ENCODE peak calls at places on chromosomes 6 and 20, in five cellular contexts. One of them, this sample, is unnamed.

GRCh38 chr6:161683400-161683799 is 409.5 kb upstream of the AGPAT4 start:
- DNase-seq in lower lobe of right lung: no peak
- DNase-seq in activated T-helper 1 cell treated with Interleukin-2 at 50 U/mL for 16 hours: no peak
- DNase-seq in foreskin melanocyte: no peak
- DNase-seq in amniotic epithelial cell: no peak
- DNase-seq in this sample: no peak

GRCh38 chr20:42097741-42098140 is 479.6 kb upstream of the CHD6 start:
- DNase-seq in activated T-helper 1 cell treated with Interleukin-2 at 50 U/mL for 16 hours: no peak
- DNase-seq in amniotic epithelial cell: no peak
- DNase-seq in foreskin melanocyte: no peak
- DNase-seq in lower lobe of right lung: no peak
- DNase-seq in this sample: no peak

GRCh38 chr20:53757472-53757913 is 163.9 kb upstream of the ZNF217 start:
- DNase-seq in lower lobe of right lung: no peak
- DNase-seq in amniotic epithelial cell: no peak
- DNase-seq in foreskin melanocyte: no peak
- DNase-seq in activated T-helper 1 cell treated with Interleukin-2 at 50 U/mL for 16 hours: no peak
- DNase-seq in this sample: no peak

GRCh38 chr6:57421503-57421902 is 104.1 kb downstream of the PRIM2 start:
- DNase-seq in activated T-helper 1 cell treated with Interleukin-2 at 50 U/mL for 16 hours: no peak
- DNase-seq in lower lobe of right lung: no peak
- DNase-seq in amniotic epithelial cell: no peak
- DNase-seq in foreskin melanocyte: no peak
- DNase-seq in this sample: no peak

GRCh38 chr6:25239059-25239458 is 40.1 kb upstream of the CARMIL1 start:
- DNase-seq in activated T-helper 1 cell treated with Interleukin-2 at 50 U/mL for 16 hours: no peak
- DNase-seq in lower lobe of right lung: no peak
- DNase-seq in foreskin melanocyte: no peak
- DNase-seq in amniotic epithelial cell: peak; percentile 16
- DNase-seq in this sample: no peak

GRCh38 chr6:70673054-70673453 is 5.4 kb downstream of the SMAP1 start:
- DNase-seq in amniotic epithelial cell: no peak
- DNase-seq in activated T-helper 1 cell treated with Interleukin-2 at 50 U/mL for 16 hours: no peak
- DNase-seq in lower lobe of right lung: no peak
- DNase-seq in foreskin melanocyte: no peak
- DNase-seq in this sample: no peak

GRCh38 chr6:158344534-158344933 is 32.3 kb downstream of the TULP4 start:
- DNase-seq in lower lobe of right lung: no peak
- DNase-seq in amniotic epithelial cell: no peak
- DNase-seq in foreskin melanocyte: no peak
- DNase-seq in activated T-helper 1 cell treated with Interleukin-2 at 50 U/mL for 16 hours: no peak
- DNase-seq in this sample: no peak

GRCh38 chr6:35085359-35086281 is 55.5 kb downstream of the TCP11 start:
- DNase-seq in lower lobe of right lung: no peak
- DNase-seq in activated T-helper 1 cell treated with Interleukin-2 at 50 U/mL for 16 hours: no peak
- DNase-seq in amniotic epithelial cell: no peak
- DNase-seq in foreskin melanocyte: no peak
- DNase-seq in this sample: no peak

GRCh38 chr6:16160794-16161193 is 31.9 kb downstream of the MYLIP start:
- DNase-seq in amniotic epithelial cell: no peak
- DNase-seq in lower lobe of right lung: peak; percentile 43
- DNase-seq in activated T-helper 1 cell treated with Interleukin-2 at 50 U/mL for 16 hours: no peak
- DNase-seq in foreskin melanocyte: no peak
- DNase-seq in this sample: no peak

GRCh38 chr6:12009904-12010634 is 2.0 kb upstream of the HIVEP1 start:
- DNase-seq in activated T-helper 1 cell treated with Interleukin-2 at 50 U/mL for 16 hours: no peak
- DNase-seq in foreskin melanocyte: peak; percentile 24
- DNase-seq in lower lobe of right lung: no peak
- DNase-seq in amniotic epithelial cell: no peak
- DNase-seq in this sample: no peak